ENCODE peak calls at places on chromosomes 7 and 10, in nine cellular contexts. One of them, this sample, is unnamed.

GRCh38 chr7:51010534-51010933 is 227.8 kb upstream of the GRB10 start:
- DNase-seq in psoas muscle: no peak
- DNase-seq in tibial artery: no peak
- DNase-seq in transverse colon: no peak
- DNase-seq in AG09309: no peak
- DNase-seq in astrocyte of the cerebellum: no peak
- DNase-seq in GM12865: no peak
- DNase-seq in fibroblast of lung: no peak
- DNase-seq in spleen: no peak
- DNase-seq in this sample: no peak

GRCh38 chr7:157826566-157826965 is 489.8 kb downstream of the DNAJB6 start:
- DNase-seq in psoas muscle: no peak
- DNase-seq in tibial artery: no peak
- DNase-seq in transverse colon: no peak
- DNase-seq in AG09309: no peak
- DNase-seq in astrocyte of the cerebellum: no peak
- DNase-seq in GM12865: no peak
- DNase-seq in fibroblast of lung: no peak
- DNase-seq in spleen: peak
- DNase-seq in this sample: no peak

GRCh38 chr7:77455334-77455733 is 39.2 kb upstream of the GSAP start:
- DNase-seq in psoas muscle: peak
- DNase-seq in tibial artery: no peak
- DNase-seq in transverse colon: no peak
- DNase-seq in AG09309: peak
- DNase-seq in astrocyte of the cerebellum: peak
- DNase-seq in GM12865: no peak
- DNase-seq in fibroblast of lung: peak
- DNase-seq in spleen: no peak
- DNase-seq in this sample: peak

GRCh38 chr10:30990971-30991646 is 40.6 kb downstream of the ZNF438 start:
- DNase-seq in psoas muscle: no peak
- DNase-seq in tibial artery: no peak
- DNase-seq in transverse colon: no peak
- DNase-seq in AG09309: no peak
- DNase-seq in astrocyte of the cerebellum: no peak
- DNase-seq in GM12865: no peak
- DNase-seq in fibroblast of lung: no peak
- DNase-seq in spleen: no peak
- DNase-seq in this sample: no peak

GRCh38 chr7:143372070-143372469 is 9.1 kb upstream of the ZYX start:
- DNase-seq in psoas muscle: peak
- DNase-seq in tibial artery: peak
- DNase-seq in transverse colon: peak
- DNase-seq in AG09309: no peak
- DNase-seq in astrocyte of the cerebellum: no peak
- DNase-seq in GM12865: no peak
- DNase-seq in fibroblast of lung: peak
- DNase-seq in spleen: peak
- DNase-seq in this sample: peak

GRCh38 chr7:104231054-104232046 is 23.5 kb upstream of the ORC5 start:
- DNase-seq in psoas muscle: no peak
- DNase-seq in tibial artery: no peak
- DNase-seq in transverse colon: peak
- DNase-seq in AG09309: no peak
- DNase-seq in astrocyte of the cerebellum: no peak
- DNase-seq in GM12865: peak
- DNase-seq in fibroblast of lung: peak
- DNase-seq in spleen: no peak
- DNase-seq in this sample: peak

GRCh38 chr10:75466886-75467285 is 35.5 kb downstream of the LRMDA start:
- DNase-seq in psoas muscle: peak
- DNase-seq in tibial artery: no peak
- DNase-seq in transverse colon: no peak
- DNase-seq in AG09309: no peak
- DNase-seq in astrocyte of the cerebellum: no peak
- DNase-seq in GM12865: no peak
- DNase-seq in fibroblast of lung: no peak
- DNase-seq in spleen: no peak
- DNase-seq in this sample: peak

GRCh38 chr7:73717991-73718405 is 1.5 kb downstream of the STX1A start:
- DNase-seq in psoas muscle: no peak
- DNase-seq in tibial artery: no peak
- DNase-seq in transverse colon: peak
- DNase-seq in AG09309: peak
- DNase-seq in astrocyte of the cerebellum: peak
- DNase-seq in GM12865: peak
- DNase-seq in fibroblast of lung: peak
- DNase-seq in spleen: peak
- DNase-seq in this sample: peak

GRCh38 chr7:69598487-69599148 is 343 bp downstream of the AUTS2 start:
- DNase-seq in psoas muscle: peak
- DNase-seq in tibial artery: no peak
- DNase-seq in transverse colon: no peak
- DNase-seq in AG09309: no peak
- DNase-seq in astrocyte of the cerebellum: no peak
- DNase-seq in GM12865: no peak
- DNase-seq in fibroblast of lung: peak
- DNase-seq in spleen: peak
- DNase-seq in this sample: no peak

GRCh38 chr10:5511231-5511884 is 12.0 kb upstream of the CALML5 start:
- DNase-seq in psoas muscle: no peak
- DNase-seq in tibial artery: peak
- DNase-seq in transverse colon: no peak
- DNase-seq in AG09309: no peak
- DNase-seq in astrocyte of the cerebellum: no peak
- DNase-seq in GM12865: no peak
- DNase-seq in fibroblast of lung: no peak
- DNase-seq in spleen: peak
- DNase-seq in this sample: no peak

GRCh38 chr10:35778344-35778743 is 136.2 kb upstream of the FZD8 start:
- DNase-seq in psoas muscle: no peak
- DNase-seq in tibial artery: no peak
- DNase-seq in transverse colon: no peak
- DNase-seq in AG09309: no peak
- DNase-seq in astrocyte of the cerebellum: no peak
- DNase-seq in GM12865: no peak
- DNase-seq in fibroblast of lung: no peak
- DNase-seq in spleen: no peak
- DNase-seq in this sample: no peak

GRCh38 chr10:683448-684071 is 5.9 kb downstream of the DIP2C start:
- DNase-seq in psoas muscle: peak
- DNase-seq in tibial artery: peak
- DNase-seq in transverse colon: no peak
- DNase-seq in AG09309: peak
- DNase-seq in astrocyte of the cerebellum: peak
- DNase-seq in GM12865: no peak
- DNase-seq in fibroblast of lung: peak
- DNase-seq in spleen: no peak
- DNase-seq in this sample: peak

GRCh38 chr7:50418086-50418515 is 32.0 kb downstream of the FIGNL1 start:
- DNase-seq in psoas muscle: peak
- DNase-seq in tibial artery: peak
- DNase-seq in transverse colon: peak
- DNase-seq in AG09309: peak
- DNase-seq in astrocyte of the cerebellum: peak
- DNase-seq in GM12865: peak
- DNase-seq in fibroblast of lung: peak
- DNase-seq in spleen: peak
- DNase-seq in this sample: peak

GRCh38 chr10:68576118-68576517 is 16.0 kb downstream of the TET1 start:
- DNase-seq in psoas muscle: no peak
- DNase-seq in tibial artery: no peak
- DNase-seq in transverse colon: no peak
- DNase-seq in AG09309: no peak
- DNase-seq in astrocyte of the cerebellum: no peak
- DNase-seq in GM12865: no peak
- DNase-seq in fibroblast of lung: no peak
- DNase-seq in spleen: no peak
- DNase-seq in this sample: no peak
- TF ChIP-seq CTCF in psoas muscle: no peak
- TF ChIP-seq CTCF in tibial artery: no peak
- TF ChIP-seq CTCF in transverse colon: no peak
- TF ChIP-seq CTCF in AG09309: no peak
- TF ChIP-seq CTCF in astrocyte of the cerebellum: no peak
- TF ChIP-seq CTCF in GM12865: no peak
- TF ChIP-seq CTCF in fibroblast of lung: no peak
- TF ChIP-seq CTCF in spleen: no peak
- TF ChIP-seq CTCF in this sample: no peak

GRCh38 chr7:140639366-140640053 is 1.1 kb downstream of the DENND2A start:
- DNase-seq in psoas muscle: peak
- DNase-seq in tibial artery: no peak
- DNase-seq in transverse colon: no peak
- DNase-seq in AG09309: peak
- DNase-seq in astrocyte of the cerebellum: no peak
- DNase-seq in GM12865: no peak
- DNase-seq in fibroblast of lung: peak
- DNase-seq in spleen: peak
- DNase-seq in this sample: peak

GRCh38 chr7:140641532-140642191 is 1.0 kb upstream of the DENND2A start:
- DNase-seq in psoas muscle: no peak
- DNase-seq in tibial artery: peak
- DNase-seq in transverse colon: no peak
- DNase-seq in AG09309: no peak
- DNase-seq in astrocyte of the cerebellum: no peak
- DNase-seq in GM12865: no peak
- DNase-seq in fibroblast of lung: no peak
- DNase-seq in spleen: no peak
- DNase-seq in this sample: no peak

GRCh38 chr7:140640060-140640611 is 477 bp downstream of the DENND2A start:
- DNase-seq in psoas muscle: peak
- DNase-seq in tibial artery: peak
- DNase-seq in transverse colon: peak
- DNase-seq in AG09309: no peak
- DNase-seq in astrocyte of the cerebellum: no peak
- DNase-seq in GM12865: no peak
- DNase-seq in fibroblast of lung: peak
- DNase-seq in spleen: peak
- DNase-seq in this sample: peak

GRCh38 chr7:140643416-140643815 is 2.8 kb upstream of the DENND2A start:
- DNase-seq in psoas muscle: no peak
- DNase-seq in tibial artery: peak
- DNase-seq in transverse colon: no peak
- DNase-seq in AG09309: no peak
- DNase-seq in astrocyte of the cerebellum: no peak
- DNase-seq in GM12865: no peak
- DNase-seq in fibroblast of lung: no peak
- DNase-seq in spleen: peak
- DNase-seq in this sample: no peak

GRCh38 chr7:140640727-140641531 is at the start of gene DENND2A:
- DNase-seq in psoas muscle: peak
- DNase-seq in tibial artery: peak
- DNase-seq in transverse colon: peak
- DNase-seq in AG09309: no peak
- DNase-seq in astrocyte of the cerebellum: no peak
- DNase-seq in GM12865: no peak
- DNase-seq in fibroblast of lung: peak
- DNase-seq in spleen: peak
- DNase-seq in this sample: peak
- H3K4me3 ChIP-seq in psoas muscle: peak
- H3K4me3 ChIP-seq in tibial artery: peak
- H3K4me3 ChIP-seq in transverse colon: peak
- H3K4me3 ChIP-seq in AG09309: peak
- H3K4me3 ChIP-seq in astrocyte of the cerebellum: peak
- H3K4me3 ChIP-seq in GM12865: no peak
- H3K4me3 ChIP-seq in fibroblast of lung: peak
- H3K4me3 ChIP-seq in spleen: peak
- H3K4me3 ChIP-seq in this sample: peak

GRCh38 chr10:89609730-89610393 is 35.2 kb downstream of the PANK1 start:
- DNase-seq in psoas muscle: no peak
- DNase-seq in tibial artery: no peak
- DNase-seq in transverse colon: no peak
- DNase-seq in AG09309: no peak
- DNase-seq in astrocyte of the cerebellum: no peak
- DNase-seq in GM12865: peak
- DNase-seq in fibroblast of lung: no peak
- DNase-seq in spleen: no peak
- DNase-seq in this sample: no peak
- TF ChIP-seq CTCF in psoas muscle: no peak
- TF ChIP-seq CTCF in tibial artery: no peak
- TF ChIP-seq CTCF in transverse colon: no peak
- TF ChIP-seq CTCF in AG09309: no peak
- TF ChIP-seq CTCF in astrocyte of the cerebellum: no peak
- TF ChIP-seq CTCF in GM12865: no peak
- TF ChIP-seq CTCF in fibroblast of lung: no peak
- TF ChIP-seq CTCF in spleen: no peak
- TF ChIP-seq CTCF in this sample: no peak

GRCh38 chr7:98354511-98355249 is 46.2 kb downstream of the BAIAP2L1 start:
- DNase-seq in psoas muscle: no peak
- DNase-seq in tibial artery: no peak
- DNase-seq in transverse colon: peak
- DNase-seq in AG09309: no peak
- DNase-seq in astrocyte of the cerebellum: peak
- DNase-seq in GM12865: no peak
- DNase-seq in fibroblast of lung: peak
- DNase-seq in spleen: no peak
- DNase-seq in this sample: peak
- H3K4me3 ChIP-seq in psoas muscle: no peak
- H3K4me3 ChIP-seq in tibial artery: no peak
- H3K4me3 ChIP-seq in transverse colon: no peak
- H3K4me3 ChIP-seq in AG09309: peak
- H3K4me3 ChIP-seq in astrocyte of the cerebellum: no peak
- H3K4me3 ChIP-seq in GM12865: no peak
- H3K4me3 ChIP-seq in fibroblast of lung: no peak
- H3K4me3 ChIP-seq in spleen: no peak
- H3K4me3 ChIP-seq in this sample: no peak

This sample was measured in cardiac fibroblast.